ENCODE peak calls at places on chromosomes 4 and X, in eight cellular contexts. One of them, this sample, is unnamed.
A peak's percentile ranks its signal among the peaks of the same experiment; 100 is the strongest.

GRCh38 chrX:100587846-100588245 is 3.1 kb downstream of the TNMD start:
- DNase-seq in activated T-cell treated with anti-CD3 and anti-CD28 coated beads for 1 hour: no peak
- DNase-seq in globus pallidus: no peak
- DNase-seq in lung: no peak
- DNase-seq in GM03348: no peak
- DNase-seq in cardiac fibroblast: no peak
- DNase-seq in brain microvascular endothelial cell: no peak
- DNase-seq in neuronal stem cell: no peak
- DNase-seq in this sample: no peak

GRCh38 chr4:48093949-48094550 is 40.0 kb downstream of the TXK start:
- DNase-seq in activated T-cell treated with anti-CD3 and anti-CD28 coated beads for 1 hour: no peak
- DNase-seq in globus pallidus: no peak
- DNase-seq in lung: no peak
- DNase-seq in GM03348: no peak
- DNase-seq in cardiac fibroblast: peak; percentile 22
- DNase-seq in brain microvascular endothelial cell: peak; percentile 69
- DNase-seq in neuronal stem cell: no peak
- DNase-seq in this sample: peak; percentile 80

GRCh38 chr4:38190717-38191178 is 230.6 kb downstream of the PTTG2 start:
- DNase-seq in activated T-cell treated with anti-CD3 and anti-CD28 coated beads for 1 hour: no peak
- DNase-seq in globus pallidus: peak; percentile 65
- DNase-seq in lung: no peak
- DNase-seq in GM03348: peak; percentile 55
- DNase-seq in cardiac fibroblast: peak; percentile 74
- DNase-seq in brain microvascular endothelial cell: peak; percentile 33
- DNase-seq in neuronal stem cell: no peak
- DNase-seq in this sample: peak; percentile 78

GRCh38 chrX:27555514-27555913 is 34.6 kb upstream of the DCAF8L2 start:
- DNase-seq in activated T-cell treated with anti-CD3 and anti-CD28 coated beads for 1 hour: no peak
- DNase-seq in globus pallidus: peak; percentile 5
- DNase-seq in lung: no peak
- DNase-seq in GM03348: no peak
- DNase-seq in cardiac fibroblast: peak; percentile 56
- DNase-seq in brain microvascular endothelial cell: no peak
- DNase-seq in neuronal stem cell: peak; percentile 18
- DNase-seq in this sample: no peak

GRCh38 chrX:85326234-85327059 is 53.0 kb downstream of the POF1B start:
- DNase-seq in activated T-cell treated with anti-CD3 and anti-CD28 coated beads for 1 hour: no peak
- DNase-seq in globus pallidus: no peak
- DNase-seq in lung: no peak
- DNase-seq in GM03348: no peak
- DNase-seq in cardiac fibroblast: no peak
- DNase-seq in brain microvascular endothelial cell: no peak
- DNase-seq in neuronal stem cell: no peak
- DNase-seq in this sample: no peak

GRCh38 chr4:163534056-163534455 is 39.6 kb downstream of the TMA16 start:
- DNase-seq in activated T-cell treated with anti-CD3 and anti-CD28 coated beads for 1 hour: no peak
- DNase-seq in globus pallidus: no peak
- DNase-seq in lung: no peak
- DNase-seq in GM03348: no peak
- DNase-seq in cardiac fibroblast: no peak
- DNase-seq in brain microvascular endothelial cell: no peak
- DNase-seq in neuronal stem cell: no peak
- DNase-seq in this sample: no peak

GRCh38 chr4:76449824-76450223 is 14.8 kb downstream of the SHROOM3 start:
- DNase-seq in activated T-cell treated with anti-CD3 and anti-CD28 coated beads for 1 hour: no peak
- DNase-seq in globus pallidus: no peak
- DNase-seq in lung: no peak
- DNase-seq in GM03348: peak; percentile 16
- DNase-seq in cardiac fibroblast: peak; percentile 46
- DNase-seq in brain microvascular endothelial cell: no peak
- DNase-seq in neuronal stem cell: no peak
- DNase-seq in this sample: no peak

GRCh38 chr4:64144994-64145393 is 264.3 kb downstream of the TECRL start:
- DNase-seq in activated T-cell treated with anti-CD3 and anti-CD28 coated beads for 1 hour: no peak
- DNase-seq in globus pallidus: no peak
- DNase-seq in lung: no peak
- DNase-seq in GM03348: no peak
- DNase-seq in cardiac fibroblast: no peak
- DNase-seq in brain microvascular endothelial cell: no peak
- DNase-seq in neuronal stem cell: no peak
- DNase-seq in this sample: peak; percentile 30

GRCh38 chr4:123398803-123399637 is 2.4 kb downstream of the SPRY1 start:
- DNase-seq in activated T-cell treated with anti-CD3 and anti-CD28 coated beads for 1 hour: no peak
- DNase-seq in globus pallidus: peak; percentile 54
- DNase-seq in lung: peak; percentile 60
- DNase-seq in GM03348: peak; percentile 64
- DNase-seq in cardiac fibroblast: peak; percentile 87
- DNase-seq in brain microvascular endothelial cell: peak; percentile 71
- DNase-seq in neuronal stem cell: peak; percentile 48
- DNase-seq in this sample: no peak

GRCh38 chr4:143282170-143282760 is 54.4 kb upstream of the GAB1 start:
- DNase-seq in activated T-cell treated with anti-CD3 and anti-CD28 coated beads for 1 hour: no peak
- DNase-seq in globus pallidus: no peak
- DNase-seq in lung: no peak
- DNase-seq in GM03348: peak; percentile 11
- DNase-seq in cardiac fibroblast: no peak
- DNase-seq in brain microvascular endothelial cell: no peak
- DNase-seq in neuronal stem cell: no peak
- DNase-seq in this sample: peak; percentile 74

GRCh38 chrX:103446665-103447302 is 70.4 kb downstream of the BEX3 start:
- DNase-seq in activated T-cell treated with anti-CD3 and anti-CD28 coated beads for 1 hour: no peak
- DNase-seq in globus pallidus: no peak
- DNase-seq in lung: no peak
- DNase-seq in GM03348: peak; percentile 11
- DNase-seq in cardiac fibroblast: peak; percentile 60
- DNase-seq in brain microvascular endothelial cell: peak; percentile 25
- DNase-seq in neuronal stem cell: no peak
- DNase-seq in this sample: peak; percentile 45

GRCh38 chrX:373641-374471 is 12.9 kb downstream of the PPP2R3B start:
- DNase-seq in activated T-cell treated with anti-CD3 and anti-CD28 coated beads for 1 hour: no peak
- DNase-seq in globus pallidus: no peak
- DNase-seq in lung: no peak
- DNase-seq in GM03348: peak; percentile 67
- DNase-seq in cardiac fibroblast: peak; percentile 31
- DNase-seq in brain microvascular endothelial cell: no peak
- DNase-seq in neuronal stem cell: peak; percentile 52
- DNase-seq in this sample: no peak

GRCh38 chr4:80134936-80135701 is 62.1 kb upstream of the ANTXR2 start:
- DNase-seq in activated T-cell treated with anti-CD3 and anti-CD28 coated beads for 1 hour: no peak
- DNase-seq in globus pallidus: no peak
- DNase-seq in lung: no peak
- DNase-seq in GM03348: no peak
- DNase-seq in cardiac fibroblast: no peak
- DNase-seq in brain microvascular endothelial cell: no peak
- DNase-seq in neuronal stem cell: no peak
- DNase-seq in this sample: no peak

GRCh38 chr4:3715251-3716033 is 50.7 kb upstream of the ADRA2C start:
- DNase-seq in activated T-cell treated with anti-CD3 and anti-CD28 coated beads for 1 hour: no peak
- DNase-seq in globus pallidus: no peak
- DNase-seq in lung: no peak
- DNase-seq in GM03348: no peak
- DNase-seq in cardiac fibroblast: no peak
- DNase-seq in brain microvascular endothelial cell: no peak
- DNase-seq in neuronal stem cell: no peak
- DNase-seq in this sample: no peak

GRCh38 chrX:40091691-40092421 is 5.9 kb downstream of the BCOR start:
- DNase-seq in activated T-cell treated with anti-CD3 and anti-CD28 coated beads for 1 hour: no peak
- DNase-seq in globus pallidus: no peak
- DNase-seq in lung: no peak
- DNase-seq in GM03348: no peak
- DNase-seq in cardiac fibroblast: no peak
- DNase-seq in brain microvascular endothelial cell: no peak
- DNase-seq in neuronal stem cell: no peak
- DNase-seq in this sample: no peak

GRCh38 chr4:106993846-106994245 is 42.3 kb downstream of the DKK2 start:
- DNase-seq in activated T-cell treated with anti-CD3 and anti-CD28 coated beads for 1 hour: no peak
- DNase-seq in globus pallidus: no peak
- DNase-seq in lung: no peak
- DNase-seq in GM03348: no peak
- DNase-seq in cardiac fibroblast: no peak
- DNase-seq in brain microvascular endothelial cell: no peak
- DNase-seq in neuronal stem cell: no peak
- DNase-seq in this sample: no peak

GRCh38 chr4:14700083-14700482 is 302.2 kb upstream of the CPEB2 start:
- DNase-seq in activated T-cell treated with anti-CD3 and anti-CD28 coated beads for 1 hour: no peak
- DNase-seq in globus pallidus: no peak
- DNase-seq in lung: no peak
- DNase-seq in GM03348: no peak
- DNase-seq in cardiac fibroblast: peak; percentile 5
- DNase-seq in brain microvascular endothelial cell: no peak
- DNase-seq in neuronal stem cell: no peak
- DNase-seq in this sample: no peak

GRCh38 chrX:74535211-74535621 is 79.2 kb downstream of the RLIM start:
- DNase-seq in activated T-cell treated with anti-CD3 and anti-CD28 coated beads for 1 hour: no peak
- DNase-seq in globus pallidus: peak; percentile 51
- DNase-seq in lung: no peak
- DNase-seq in GM03348: peak; percentile 43
- DNase-seq in cardiac fibroblast: peak; percentile 63
- DNase-seq in brain microvascular endothelial cell: peak; percentile 31
- DNase-seq in neuronal stem cell: no peak
- DNase-seq in this sample: no peak

GRCh38 chr4:107018336-107018735 is 17.8 kb downstream of the DKK2 start:
- DNase-seq in activated T-cell treated with anti-CD3 and anti-CD28 coated beads for 1 hour: no peak
- DNase-seq in globus pallidus: no peak
- DNase-seq in lung: no peak
- DNase-seq in GM03348: no peak
- DNase-seq in cardiac fibroblast: no peak
- DNase-seq in brain microvascular endothelial cell: no peak
- DNase-seq in neuronal stem cell: no peak
- DNase-seq in this sample: no peak

GRCh38 chr4:168304744-168305459 is 13.7 kb downstream of the DDX60 start:
- DNase-seq in activated T-cell treated with anti-CD3 and anti-CD28 coated beads for 1 hour: no peak
- DNase-seq in globus pallidus: no peak
- DNase-seq in lung: no peak
- DNase-seq in GM03348: peak; percentile 18
- DNase-seq in cardiac fibroblast: peak; percentile 93
- DNase-seq in brain microvascular endothelial cell: peak; percentile 29
- DNase-seq in neuronal stem cell: no peak
- DNase-seq in this sample: peak; percentile 29

GRCh38 chr4:89196745-89197144 is 85.4 kb downstream of the TIGD2 start:
- DNase-seq in activated T-cell treated with anti-CD3 and anti-CD28 coated beads for 1 hour: no peak
- DNase-seq in globus pallidus: no peak
- DNase-seq in lung: no peak
- DNase-seq in GM03348: no peak
- DNase-seq in cardiac fibroblast: peak; percentile 8
- DNase-seq in brain microvascular endothelial cell: no peak
- DNase-seq in neuronal stem cell: no peak
- DNase-seq in this sample: peak; percentile 65

GRCh38 chr4:40311811-40312346 is 23.3 kb upstream of the CHRNA9 start:
- DNase-seq in activated T-cell treated with anti-CD3 and anti-CD28 coated beads for 1 hour: no peak
- DNase-seq in globus pallidus: no peak
- DNase-seq in lung: no peak
- DNase-seq in GM03348: no peak
- DNase-seq in cardiac fibroblast: no peak
- DNase-seq in brain microvascular endothelial cell: no peak
- DNase-seq in neuronal stem cell: no peak
- DNase-seq in this sample: no peak

GRCh38 chrX:127457161-127457560 is 595.0 kb downstream of the ACTRT1 start:
- DNase-seq in activated T-cell treated with anti-CD3 and anti-CD28 coated beads for 1 hour: no peak
- DNase-seq in globus pallidus: no peak
- DNase-seq in lung: no peak
- DNase-seq in GM03348: no peak
- DNase-seq in cardiac fibroblast: no peak
- DNase-seq in brain microvascular endothelial cell: no peak
- DNase-seq in neuronal stem cell: no peak
- DNase-seq in this sample: no peak

GRCh38 chr4:15691346-15692140 is 9.9 kb downstream of the FAM200B start:
- DNase-seq in activated T-cell treated with anti-CD3 and anti-CD28 coated beads for 1 hour: no peak
- DNase-seq in globus pallidus: peak; percentile 69
- DNase-seq in lung: no peak
- DNase-seq in GM03348: peak; percentile 23
- DNase-seq in cardiac fibroblast: peak; percentile 84
- DNase-seq in brain microvascular endothelial cell: peak; percentile 73
- DNase-seq in neuronal stem cell: no peak
- DNase-seq in this sample: no peak

This sample was measured in retinal pigment epithelial cell.